ENCODE peak calls at places on chromosome 19, in nine cellular contexts. Q is CD8-positive, alpha-beta T cell; G is CD4-positive, alpha-beta T cell; L is pancreas; O is stimulated activated CD8-positive, alpha-beta memory T cell treated with anti-CD3 and anti-CD28 coated beads, Interleukin-4, amount 100 ng/mL, for 48 hours; C is NCI-H460; E is EL; S is K562; Y is lower lobe of right lung. X is an unnamed sample.

GRCh38 chr19:19643158-19644053 is at the start of gene GMIP:
- DNase-seq in Q (peak), G (peak), L (peak), O (peak), C (peak), E (peak), S (peak), Y (peak), X (peak)

GRCh38 chr19:50326101-50326664 is 3.0 kb downstream of the KCNC3 start:
- DNase-seq in Q (no peak), G (no peak), L (no peak), O (no peak), C (no peak), E (no peak), S (no peak), Y (no peak), X (no peak)

GRCh38 chr19:15427350-15427700 is 8.5 kb upstream of the AKAP8L start:
- DNase-seq in Q (no peak), G (no peak), L (no peak), O (no peak), C (no peak), E (no peak), S (no peak), Y (no peak), X (no peak)

GRCh38 chr19:18846862-18847515 is 15.2 kb downstream of the UPF1 start:
- DNase-seq in Q (peak), G (peak), L (peak), O (peak), C (peak), E (peak), S (peak), Y (peak), X (peak)

GRCh38 chr19:12703056-12703455 is 6.6 kb upstream of the FBXW9 start:
- DNase-seq in Q (no peak), G (no peak), L (no peak), O (peak), C (no peak), E (peak), S (peak), Y (no peak), X (peak)

GRCh38 chr19:55486971-55487883 is 1.0 kb upstream of the SSC5D start:
- DNase-seq in Q (no peak), G (no peak), L (no peak), O (peak), C (no peak), E (peak), S (peak), Y (no peak), X (peak)

GRCh38 chr19:4715529-4716221 is 8.0 kb downstream of the DPP9 start:
- DNase-seq in Q (no peak), G (no peak), L (peak), O (no peak), C (no peak), E (no peak), S (no peak), Y (peak), X (no peak)

GRCh38 chr19:46785054-46785979 is 3.1 kb downstream of the SLC1A5 start:
- DNase-seq in Q (no peak), G (no peak), L (no peak), O (no peak), C (no peak), E (peak), S (no peak), Y (no peak), X (no peak)

GRCh38 chr19:8213827-8214672 is 4.9 kb downstream of the CERS4 start:
- DNase-seq in Q (no peak), G (no peak), L (no peak), O (no peak), C (no peak), E (no peak), S (no peak), Y (no peak), X (no peak)

GRCh38 chr19:43820098-43820860 is 6.8 kb upstream of the ZNF283 start:
- DNase-seq in Q (no peak), G (no peak), L (no peak), O (peak), C (peak), E (peak), S (no peak), Y (peak), X (peak)

GRCh38 chr19:47512183-47512947 is 2.5 kb downstream of the NAPA start:
- DNase-seq in Q (no peak), G (no peak), L (peak), O (no peak), C (no peak), E (peak), S (no peak), Y (peak), X (no peak)

GRCh38 chr19:23283925-23284324 is 33.7 kb upstream of the ZNF724 start:
- DNase-seq in Q (peak), G (peak), L (peak), O (peak), C (peak), E (peak), S (peak), Y (peak), X (peak)

GRCh38 chr19:1248454-1249297 is at the start of gene MIDN:
- DNase-seq in Q (peak), G (peak), L (peak), O (peak), C (peak), E (peak), S (peak), Y (peak), X (peak)

GRCh38 chr19:33125929-33126388 is 6.0 kb upstream of the WDR88 start:
- DNase-seq in Q (peak), G (peak), L (peak), O (peak), C (peak), E (peak), S (peak), Y (no peak), X (peak)

GRCh38 chr19:19602713-19603320 is 15.7 kb downstream of the PBX4 start:
- DNase-seq in Q (no peak), G (no peak), L (no peak), O (no peak), C (no peak), E (no peak), S (no peak), Y (no peak), X (no peak)

GRCh38 chr19:19670070-19670551 is 1.5 kb downstream of the ZNF101 start:
- DNase-seq in Q (no peak), G (no peak), L (no peak), O (no peak), C (no peak), E (peak), S (no peak), Y (no peak), X (no peak)